ENCODE peak calls at places on chromosome 13, in five cellular contexts. One of them, this sample, is unnamed.

GRCh38 chr13:23288995-23289394 is 108.2 kb downstream of the SGCG start:
- DNase-seq in non-pigmented ciliary epithelial cell: no peak
- DNase-seq in CD8-positive, alpha-beta memory T cell: no peak
- DNase-seq in LoVo: no peak
- DNase-seq in stimulated activated CD4-positive, alpha-beta T cell treated with anti-CD3 and anti-CD28 coated beads, TNF-alpha, amount 100 ng/mL, for 1 hour: no peak
- DNase-seq in this sample: no peak

GRCh38 chr13:114010401-114011101 is 36.7 kb upstream of the C13orf46 start:
- DNase-seq in non-pigmented ciliary epithelial cell: no peak
- DNase-seq in CD8-positive, alpha-beta memory T cell: no peak
- DNase-seq in LoVo: no peak
- DNase-seq in stimulated activated CD4-positive, alpha-beta T cell treated with anti-CD3 and anti-CD28 coated beads, TNF-alpha, amount 100 ng/mL, for 1 hour: no peak
- DNase-seq in this sample: peak

GRCh38 chr13:48567521-48568331 is 34.8 kb upstream of the RCBTB2 start:
- DNase-seq in non-pigmented ciliary epithelial cell: no peak
- DNase-seq in CD8-positive, alpha-beta memory T cell: no peak
- DNase-seq in LoVo: no peak
- DNase-seq in stimulated activated CD4-positive, alpha-beta T cell treated with anti-CD3 and anti-CD28 coated beads, TNF-alpha, amount 100 ng/mL, for 1 hour: no peak
- DNase-seq in this sample: no peak

GRCh38 chr13:101416181-101417042 is at the start of gene NALCN:
- DNase-seq in non-pigmented ciliary epithelial cell: no peak
- DNase-seq in CD8-positive, alpha-beta memory T cell: no peak
- DNase-seq in LoVo: no peak
- DNase-seq in stimulated activated CD4-positive, alpha-beta T cell treated with anti-CD3 and anti-CD28 coated beads, TNF-alpha, amount 100 ng/mL, for 1 hour: no peak
- DNase-seq in this sample: no peak

GRCh38 chr13:36831291-36831690 is 12.3 kb downstream of the RFXAP start:
- DNase-seq in non-pigmented ciliary epithelial cell: no peak
- DNase-seq in CD8-positive, alpha-beta memory T cell: no peak
- DNase-seq in LoVo: no peak
- DNase-seq in stimulated activated CD4-positive, alpha-beta T cell treated with anti-CD3 and anti-CD28 coated beads, TNF-alpha, amount 100 ng/mL, for 1 hour: no peak
- DNase-seq in this sample: no peak

GRCh38 chr13:54733639-54734038 is 1705.0 kb downstream of the OLFM4 start:
- DNase-seq in non-pigmented ciliary epithelial cell: no peak
- DNase-seq in CD8-positive, alpha-beta memory T cell: no peak
- DNase-seq in LoVo: no peak
- DNase-seq in stimulated activated CD4-positive, alpha-beta T cell treated with anti-CD3 and anti-CD28 coated beads, TNF-alpha, amount 100 ng/mL, for 1 hour: no peak
- DNase-seq in this sample: no peak

GRCh38 chr13:97403893-97404683 is 29.9 kb upstream of the RAP2A start:
- DNase-seq in non-pigmented ciliary epithelial cell: no peak
- DNase-seq in CD8-positive, alpha-beta memory T cell: no peak
- DNase-seq in LoVo: no peak
- DNase-seq in stimulated activated CD4-positive, alpha-beta T cell treated with anti-CD3 and anti-CD28 coated beads, TNF-alpha, amount 100 ng/mL, for 1 hour: no peak
- DNase-seq in this sample: peak

GRCh38 chr13:100409132-100409531 is 179.5 kb downstream of the GGACT start:
- DNase-seq in non-pigmented ciliary epithelial cell: no peak
- DNase-seq in CD8-positive, alpha-beta memory T cell: no peak
- DNase-seq in LoVo: no peak
- DNase-seq in stimulated activated CD4-positive, alpha-beta T cell treated with anti-CD3 and anti-CD28 coated beads, TNF-alpha, amount 100 ng/mL, for 1 hour: no peak
- DNase-seq in this sample: no peak

GRCh38 chr13:42720116-42720857 is 61.1 kb upstream of the FAM216B start:
- DNase-seq in non-pigmented ciliary epithelial cell: peak
- DNase-seq in CD8-positive, alpha-beta memory T cell: no peak
- DNase-seq in LoVo: peak
- DNase-seq in stimulated activated CD4-positive, alpha-beta T cell treated with anti-CD3 and anti-CD28 coated beads, TNF-alpha, amount 100 ng/mL, for 1 hour: no peak
- DNase-seq in this sample: peak

GRCh38 chr13:49026851-49027250 is 51.1 kb downstream of the FNDC3A start:
- DNase-seq in non-pigmented ciliary epithelial cell: no peak
- DNase-seq in CD8-positive, alpha-beta memory T cell: no peak
- DNase-seq in LoVo: no peak
- DNase-seq in stimulated activated CD4-positive, alpha-beta T cell treated with anti-CD3 and anti-CD28 coated beads, TNF-alpha, amount 100 ng/mL, for 1 hour: no peak
- DNase-seq in this sample: no peak

GRCh38 chr13:40344270-40345148 is 321.9 kb downstream of the FOXO1 start:
- DNase-seq in non-pigmented ciliary epithelial cell: no peak
- DNase-seq in CD8-positive, alpha-beta memory T cell: no peak
- DNase-seq in LoVo: no peak
- DNase-seq in stimulated activated CD4-positive, alpha-beta T cell treated with anti-CD3 and anti-CD28 coated beads, TNF-alpha, amount 100 ng/mL, for 1 hour: no peak
- DNase-seq in this sample: no peak

GRCh38 chr13:40550130-40550529 is 116.3 kb downstream of the FOXO1 start:
- DNase-seq in non-pigmented ciliary epithelial cell: no peak
- DNase-seq in CD8-positive, alpha-beta memory T cell: no peak
- DNase-seq in LoVo: no peak
- DNase-seq in stimulated activated CD4-positive, alpha-beta T cell treated with anti-CD3 and anti-CD28 coated beads, TNF-alpha, amount 100 ng/mL, for 1 hour: no peak
- DNase-seq in this sample: no peak

GRCh38 chr13:78827471-78827870 is 168.5 kb upstream of the OBI1 start:
- DNase-seq in non-pigmented ciliary epithelial cell: no peak
- DNase-seq in CD8-positive, alpha-beta memory T cell: no peak
- DNase-seq in LoVo: no peak
- DNase-seq in stimulated activated CD4-positive, alpha-beta T cell treated with anti-CD3 and anti-CD28 coated beads, TNF-alpha, amount 100 ng/mL, for 1 hour: no peak
- DNase-seq in this sample: no peak

GRCh38 chr13:26837102-26837501 is 76.5 kb upstream of the GPR12 start:
- DNase-seq in non-pigmented ciliary epithelial cell: no peak
- DNase-seq in CD8-positive, alpha-beta memory T cell: no peak
- DNase-seq in LoVo: no peak
- DNase-seq in stimulated activated CD4-positive, alpha-beta T cell treated with anti-CD3 and anti-CD28 coated beads, TNF-alpha, amount 100 ng/mL, for 1 hour: no peak
- DNase-seq in this sample: no peak

GRCh38 chr13:21095311-21095710 is 33.9 kb upstream of the LATS2 start:
- DNase-seq in non-pigmented ciliary epithelial cell: no peak
- DNase-seq in CD8-positive, alpha-beta memory T cell: no peak
- DNase-seq in LoVo: no peak
- DNase-seq in stimulated activated CD4-positive, alpha-beta T cell treated with anti-CD3 and anti-CD28 coated beads, TNF-alpha, amount 100 ng/mL, for 1 hour: no peak
- DNase-seq in this sample: no peak

GRCh38 chr13:47454986-47455385 is 546.1 kb downstream of the SUCLA2 start:
- DNase-seq in non-pigmented ciliary epithelial cell: no peak
- DNase-seq in CD8-positive, alpha-beta memory T cell: no peak
- DNase-seq in LoVo: no peak
- DNase-seq in stimulated activated CD4-positive, alpha-beta T cell treated with anti-CD3 and anti-CD28 coated beads, TNF-alpha, amount 100 ng/mL, for 1 hour: no peak
- DNase-seq in this sample: no peak

GRCh38 chr13:21347753-21348318 is 111.3 kb downstream of the ZDHHC20 start:
- DNase-seq in non-pigmented ciliary epithelial cell: no peak
- DNase-seq in CD8-positive, alpha-beta memory T cell: no peak
- DNase-seq in LoVo: no peak
- DNase-seq in stimulated activated CD4-positive, alpha-beta T cell treated with anti-CD3 and anti-CD28 coated beads, TNF-alpha, amount 100 ng/mL, for 1 hour: no peak
- DNase-seq in this sample: no peak

GRCh38 chr13:113557013-113557412 is 27.5 kb upstream of the TFDP1 start:
- DNase-seq in non-pigmented ciliary epithelial cell: no peak
- DNase-seq in CD8-positive, alpha-beta memory T cell: no peak
- DNase-seq in LoVo: no peak
- DNase-seq in stimulated activated CD4-positive, alpha-beta T cell treated with anti-CD3 and anti-CD28 coated beads, TNF-alpha, amount 100 ng/mL, for 1 hour: no peak
- DNase-seq in this sample: no peak

GRCh38 chr13:59979589-59979988 is 184.1 kb downstream of the DIAPH3 start:
- DNase-seq in non-pigmented ciliary epithelial cell: no peak
- DNase-seq in CD8-positive, alpha-beta memory T cell: no peak
- DNase-seq in LoVo: no peak
- DNase-seq in stimulated activated CD4-positive, alpha-beta T cell treated with anti-CD3 and anti-CD28 coated beads, TNF-alpha, amount 100 ng/mL, for 1 hour: no peak
- DNase-seq in this sample: no peak

GRCh38 chr13:59305896-59306295 is 857.8 kb downstream of the DIAPH3 start:
- DNase-seq in non-pigmented ciliary epithelial cell: no peak
- DNase-seq in CD8-positive, alpha-beta memory T cell: no peak
- DNase-seq in LoVo: no peak
- DNase-seq in stimulated activated CD4-positive, alpha-beta T cell treated with anti-CD3 and anti-CD28 coated beads, TNF-alpha, amount 100 ng/mL, for 1 hour: no peak
- DNase-seq in this sample: no peak

GRCh38 chr13:75739244-75739868 is 103.2 kb downstream of the LMO7 start:
- DNase-seq in non-pigmented ciliary epithelial cell: no peak
- DNase-seq in CD8-positive, alpha-beta memory T cell: no peak
- DNase-seq in LoVo: no peak
- DNase-seq in stimulated activated CD4-positive, alpha-beta T cell treated with anti-CD3 and anti-CD28 coated beads, TNF-alpha, amount 100 ng/mL, for 1 hour: no peak
- DNase-seq in this sample: no peak

GRCh38 chr13:100063906-100064305 is 25.0 kb upstream of the PCCA start:
- DNase-seq in non-pigmented ciliary epithelial cell: no peak
- DNase-seq in CD8-positive, alpha-beta memory T cell: no peak
- DNase-seq in LoVo: no peak
- DNase-seq in stimulated activated CD4-positive, alpha-beta T cell treated with anti-CD3 and anti-CD28 coated beads, TNF-alpha, amount 100 ng/mL, for 1 hour: no peak
- DNase-seq in this sample: no peak

GRCh38 chr13:36385471-36385870 is 39.3 kb upstream of the SPART start:
- DNase-seq in non-pigmented ciliary epithelial cell: peak
- DNase-seq in CD8-positive, alpha-beta memory T cell: no peak
- DNase-seq in LoVo: no peak
- DNase-seq in stimulated activated CD4-positive, alpha-beta T cell treated with anti-CD3 and anti-CD28 coated beads, TNF-alpha, amount 100 ng/mL, for 1 hour: no peak
- DNase-seq in this sample: no peak

GRCh38 chr13:101916108-101916757 is 463.8 kb downstream of the ITGBL1 start:
- DNase-seq in non-pigmented ciliary epithelial cell: no peak
- DNase-seq in CD8-positive, alpha-beta memory T cell: no peak
- DNase-seq in LoVo: no peak
- DNase-seq in stimulated activated CD4-positive, alpha-beta T cell treated with anti-CD3 and anti-CD28 coated beads, TNF-alpha, amount 100 ng/mL, for 1 hour: no peak
- DNase-seq in this sample: no peak

GRCh38 chr13:78826312-78826711 is 167.4 kb upstream of the OBI1 start:
- DNase-seq in non-pigmented ciliary epithelial cell: no peak
- DNase-seq in CD8-positive, alpha-beta memory T cell: no peak
- DNase-seq in LoVo: no peak
- DNase-seq in stimulated activated CD4-positive, alpha-beta T cell treated with anti-CD3 and anti-CD28 coated beads, TNF-alpha, amount 100 ng/mL, for 1 hour: no peak
- DNase-seq in this sample: no peak